ENCODE peak calls at places on chromosomes 2 and 18, in four cellular contexts. R, Q, T and W are unnamed samples.

GRCh38 chr2:141439524-141439923 is 691.3 kb downstream of the LRP1B start:
- DNase-seq in Q (no peak), R (no peak), T (no peak), W (no peak)

GRCh38 chr2:101931402-101931801 is 60.4 kb upstream of the IL1R2 start:
- DNase-seq in R (no peak), Q (no peak), T (no peak), W (no peak)

GRCh38 chr2:72895759-72896281 is 8.6 kb downstream of the SPR start:
- DNase-seq in T (no peak), R (no peak), Q (no peak), W (peak; percentile 48)

GRCh38 chr2:241279413-241279812 is 36.1 kb downstream of the HDLBP start:
- DNase-seq in T (peak; percentile 46), Q (no peak), R (no peak), W (no peak)

GRCh38 chr2:241001413-241002274 is 3.2 kb downstream of the SNED1 start:
- DNase-seq in Q (no peak), R (no peak), T (no peak), W (no peak)

GRCh38 chr18:58025733-58026132 is 18.3 kb upstream of the NEDD4L start:
- DNase-seq in T (no peak), Q (no peak), R (no peak), W (no peak)

GRCh38 chr18:45275367-45276113 is 339.7 kb upstream of the SLC14A2 start:
- DNase-seq in R (no peak), Q (no peak), T (peak; percentile 5), W (no peak)

GRCh38 chr2:200177971-200178911 is 128.3 kb upstream of the SPATS2L start:
- DNase-seq in T (no peak), R (no peak), Q (no peak), W (peak; percentile 50)

GRCh38 chr2:208265371-208265806 is 666 bp upstream of the PIKFYVE start:
- DNase-seq in Q (no peak), R (peak; percentile 26), T (peak; percentile 30), W (peak; percentile 25)

DNA sequence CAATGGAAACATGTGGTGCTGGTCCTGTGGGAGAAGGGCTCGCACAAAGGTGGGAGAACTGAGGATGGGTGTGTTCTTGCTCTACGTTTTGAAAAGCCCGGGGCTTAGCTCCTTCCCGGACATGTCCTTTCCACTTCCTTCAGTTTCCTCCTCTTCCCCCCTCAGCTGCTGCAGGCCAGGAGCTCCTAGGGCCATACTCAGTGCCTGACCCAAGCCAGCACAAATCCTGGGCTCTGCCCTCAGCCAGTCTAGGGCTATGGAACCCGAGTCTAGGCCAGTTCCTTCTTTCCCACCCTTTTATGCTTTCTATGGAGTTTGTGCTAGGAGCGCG is 1.4 kb upstream of the SIX2 start:
- DNase-seq in T (no peak), R (no peak), Q (no peak), W (no peak)
- H3K27me3 ChIP-seq in T (peaks cover 77% of the 10 kb centered on the region), R (peaks cover 64% of the 10 kb centered on the region), Q (no peaks in the 10 kb centered on the region), W (peaks cover 19% of the 10 kb centered on the region)

DNA sequence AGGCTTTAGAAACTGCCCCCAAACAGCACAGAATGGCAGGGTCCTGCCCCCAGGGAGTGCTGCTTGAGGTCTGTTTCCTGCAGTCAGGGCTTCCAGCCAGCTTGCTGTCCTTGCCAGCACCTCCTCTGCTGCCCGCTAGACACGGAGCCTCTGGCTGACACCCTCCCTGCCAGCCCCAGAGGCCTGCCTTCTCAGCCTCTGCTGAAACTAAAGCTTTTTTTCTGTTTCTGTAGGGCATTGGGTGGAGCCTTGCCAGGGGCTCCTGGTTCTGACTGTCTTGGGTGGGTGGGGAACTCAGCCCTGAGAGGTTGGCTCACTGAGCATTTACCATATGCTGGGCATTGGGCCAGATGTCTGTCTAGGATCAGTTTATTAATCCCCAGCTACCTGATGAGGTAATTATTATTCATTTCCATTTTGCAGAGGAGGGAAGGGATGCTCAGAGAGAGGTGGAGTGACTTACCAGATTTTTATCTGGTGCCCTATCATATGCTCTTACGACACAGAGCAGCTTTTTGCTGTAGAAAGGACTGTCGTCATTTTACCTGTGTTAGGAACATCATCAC is 35.4 kb downstream of the INPP4A start:
- DNase-seq in Q (no peak), T (no peak), R (peak; percentile 69), W (peak; percentile 86)
- H3K27me3 ChIP-seq in Q (no peaks in the 10 kb centered on the region), T (no peaks in the 10 kb centered on the region), R (no peaks in the 10 kb centered on the region), W (no peaks in the 10 kb centered on the region)

GRCh38 chr2:119350311-119350998 is 16.2 kb downstream of the C2orf76 start:
- DNase-seq in T (no peak), Q (no peak), R (no peak), W (no peak)
- H3K27me3 ChIP-seq in T (no peaks in the 10 kb centered on the region), Q (no peaks in the 10 kb centered on the region), R (no peaks in the 10 kb centered on the region), W (no peaks in the 10 kb centered on the region)

GRCh38 chr2:105697781-105698449 is 46.8 kb upstream of the NCK2 start:
- DNase-seq in Q (no peak), R (no peak), T (peak; percentile 71), W (peak; percentile 72)
- H3K27me3 ChIP-seq in Q (peaks cover 11% of the 10 kb centered on the region), R (peaks cover 4% of the 10 kb centered on the region), T (peaks cover 22% of the 10 kb centered on the region), W (no peaks in the 10 kb centered on the region)

GRCh38 chr2:28507806-28508764 is 12.2 kb downstream of the PLB1 start:
- DNase-seq in Q (no peak), R (no peak), T (peak; percentile 34), W (no peak)
- H3K27me3 ChIP-seq in Q (peaks cover 7% of the 10 kb centered on the region), R (no peaks in the 10 kb centered on the region), T (peaks cover 12% of the 10 kb centered on the region), W (no peaks in the 10 kb centered on the region)

DNA sequence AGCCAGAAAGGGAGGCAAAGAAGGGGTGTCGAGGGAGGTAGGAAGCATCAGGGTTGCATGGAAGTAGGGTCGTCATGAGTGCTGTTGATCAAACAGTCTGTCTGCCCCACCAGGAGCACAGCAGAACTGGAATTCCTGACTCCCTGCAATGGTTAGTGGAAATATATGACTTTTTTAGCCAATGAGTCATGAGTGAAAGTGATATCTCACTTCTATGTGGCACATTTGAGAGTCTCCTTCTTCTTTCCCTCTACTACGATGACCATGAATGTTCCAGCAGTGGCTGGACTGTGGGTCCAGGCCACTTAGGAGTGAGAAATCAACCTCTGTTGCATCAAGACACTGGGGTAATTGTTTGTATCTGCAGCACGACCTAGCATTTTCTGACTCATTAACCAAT is 199.5 kb downstream of the TTC32 start:
- DNase-seq in T (no peak), Q (no peak), R (no peak), W (no peak)
- H3K27me3 ChIP-seq in T (peaks cover 5% of the 10 kb centered on the region), Q (no peaks in the 10 kb centered on the region), R (no peaks in the 10 kb centered on the region), W (no peaks in the 10 kb centered on the region)

GRCh38 chr2:206263959-206264603 is 10.4 kb upstream of the ZDBF2 start:
- DNase-seq in T (no peak), R (no peak), Q (no peak), W (no peak)

GRCh38 chr2:206260427-206261012 is 13.9 kb upstream of the ZDBF2 start:
- DNase-seq in R (no peak), Q (no peak), T (peak; percentile 23), W (no peak)

GRCh38 chr2:206271066-206271465 is 3.4 kb upstream of the ZDBF2 start:
- DNase-seq in R (no peak), Q (no peak), T (no peak), W (no peak)

GRCh38 chr2:206267567-206267966 is 6.9 kb upstream of the ZDBF2 start:
- DNase-seq in Q (no peak), R (no peak), T (no peak), W (no peak)

DNA sequence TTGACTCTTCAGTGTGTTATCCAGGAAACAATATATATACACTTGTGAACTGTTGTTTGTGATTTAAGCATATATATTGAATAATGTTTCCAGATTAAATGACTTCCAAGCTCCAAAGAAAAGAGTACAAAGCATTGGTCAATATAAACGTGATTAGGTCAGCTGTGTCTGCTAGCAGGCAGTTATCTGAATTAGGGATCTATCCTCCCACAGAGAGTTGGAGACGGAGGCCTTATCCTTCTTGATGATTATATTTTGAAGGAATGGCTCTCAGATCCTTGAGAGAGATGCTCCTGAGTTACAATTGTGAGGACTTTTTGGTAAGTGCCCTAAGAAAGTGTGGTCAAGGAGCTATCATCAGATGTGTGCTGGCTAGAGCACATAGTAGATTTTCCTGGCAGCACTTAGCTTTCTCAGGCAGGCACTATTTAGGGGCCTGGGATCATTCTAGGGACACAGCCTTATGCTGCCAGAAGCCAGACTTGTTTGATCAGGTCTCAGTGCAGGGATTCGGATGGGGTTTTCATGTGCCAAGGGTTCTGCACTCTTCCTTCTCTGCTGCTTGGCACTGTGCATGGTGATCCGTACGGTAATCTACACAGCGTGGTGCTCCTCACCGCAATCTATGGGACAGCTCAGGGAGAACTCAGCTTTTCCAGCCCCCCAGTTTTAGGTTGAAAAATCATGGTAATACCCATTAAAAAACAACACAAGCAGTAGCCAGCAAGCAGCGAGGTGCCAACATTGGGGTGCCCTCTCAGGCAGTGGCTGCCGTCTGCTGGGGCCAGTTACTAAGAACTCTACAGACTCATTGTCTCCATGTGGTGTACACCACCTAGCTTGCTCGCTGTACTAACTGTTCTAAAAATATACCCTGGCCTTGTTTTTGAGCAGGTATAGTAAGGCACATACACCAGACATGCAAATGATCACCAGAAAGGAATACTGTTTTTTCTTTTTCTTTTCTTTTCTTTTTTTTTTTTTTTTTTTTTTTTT is 8.0 kb upstream of the ZDBF2 start:
- DNase-seq in T (no peak), Q (no peak), R (no peak), W (no peak)
- H3K27me3 ChIP-seq in T (peaks cover 67% of the 10 kb centered on the region), Q (peaks cover 11% of the 10 kb centered on the region), R (peaks cover 26% of the 10 kb centered on the region), W (no peaks in the 10 kb centered on the region)

DNA sequence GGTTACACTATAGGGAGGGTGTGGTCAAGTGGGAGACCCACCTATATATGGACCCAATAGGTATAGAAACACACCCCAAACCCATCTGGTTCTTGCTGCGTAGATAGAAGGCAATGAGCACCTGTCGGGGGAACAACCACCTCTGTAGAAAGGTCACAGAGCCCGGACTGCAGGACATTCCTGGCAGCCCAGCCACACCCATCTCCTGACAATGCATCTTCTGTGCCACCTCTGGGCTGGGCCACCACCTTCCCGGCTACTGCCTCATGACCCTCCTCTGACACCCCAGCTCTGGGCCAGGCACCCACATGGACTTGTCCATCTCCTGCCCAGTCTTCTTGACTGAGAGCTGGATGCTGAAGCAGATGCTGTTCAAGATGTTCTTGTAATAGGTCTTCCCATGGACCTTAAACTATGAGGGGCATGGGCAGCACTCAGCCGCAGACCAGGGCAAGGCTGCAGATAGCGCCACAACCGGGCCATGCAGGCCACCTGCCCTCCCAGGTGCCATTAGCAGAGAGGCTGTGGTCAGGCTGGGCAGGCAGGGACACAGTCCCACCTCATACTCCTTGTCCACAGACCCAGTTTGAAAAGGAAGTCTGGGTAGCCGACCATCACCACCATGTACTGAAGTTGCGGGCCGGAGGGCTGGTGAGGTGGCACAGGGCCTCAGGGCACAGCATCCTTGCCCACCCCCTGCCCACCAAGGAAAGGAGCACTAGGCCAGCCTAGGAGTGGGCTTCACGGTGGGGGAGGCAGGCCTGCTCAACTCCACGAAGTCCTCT is 9.3 kb downstream of the ALPG start:
- DNase-seq in R (no peak), Q (no peak), T (no peak), W (no peak)
- H3K27me3 ChIP-seq in R (peaks cover 20% of the 10 kb centered on the region), Q (peaks cover 49% of the 10 kb centered on the region), T (peaks cover 70% of the 10 kb centered on the region), W (peaks cover 23% of the 10 kb centered on the region)